ENCODE peak calls at places on chromosomes 6 and 20, in ten cellular contexts. V is stomach, Z is adrenal gland, E is keratinocyte, B is psoas muscle, Q is upper lobe of left lung, F is tibial nerve, J is testis, K is pancreas, P is right atrium auricular region. S is an unnamed sample. For H3K9me3, the result is how much of the 10 kb centered on the place peaks cover.

GRCh38 chr6:145963216-145964068 is 716 bp downstream of the SHPRH start:
- DNase-seq in V (peak), E (no peak), B (peak), J (peak), Q (peak), P (peak), Z (peak), K (peak), F (peak), S (peak)

GRCh38 chr20:20367681-20368413 is at the start of gene INSM1:
- DNase-seq in J (peak), V (no peak), P (no peak), K (no peak), B (no peak), Z (no peak), E (no peak), Q (no peak), F (no peak), S (no peak)

GRCh38 chr6:37705239-37706051 is 7.8 kb upstream of the MDGA1 start:
- DNase-seq in E (no peak), K (peak), P (peak), B (peak), Z (peak), J (peak), V (peak), Q (peak), F (peak), S (peak)

GRCh38 chr20:9626357-9626756 is 112.0 kb downstream of the LAMP5 start:
- DNase-seq in F (no peak), P (no peak), Q (no peak), B (no peak), E (no peak), K (no peak), Z (no peak), V (no peak), J (no peak), S (no peak)

GRCh38 chr6:99613398-99613704 is 6.7 kb downstream of the PRDM13 start:
- DNase-seq in E (no peak), P (no peak), V (no peak), K (no peak), Q (no peak), Z (no peak), F (no peak), J (peak), B (peak), S (no peak)

GRCh38 chr6:127367023-127367375 is 23.6 kb upstream of the ECHDC1 start:
- DNase-seq in Z (no peak), B (no peak), V (no peak), F (no peak), J (no peak), K (no peak), P (no peak), Q (no peak), E (no peak), S (no peak)

GRCh38 chr6:165098165-165098564 is 211.2 kb downstream of the C6orf118 start:
- DNase-seq in J (no peak), Q (no peak), Z (no peak), F (no peak), E (no peak), P (no peak), B (no peak), K (no peak), V (no peak), S (no peak)

GRCh38 chr6:170226647-170227046 is 64.2 kb downstream of the DLL1 start:
- DNase-seq in F (no peak), E (no peak), B (no peak), V (no peak), P (no peak), K (no peak), Q (no peak), Z (no peak), J (no peak), S (no peak)

GRCh38 chr20:34516874-34517542 is 786 bp downstream of the DYNLRB1 start:
- DNase-seq in B (no peak), F (no peak), P (no peak), Z (peak), V (no peak), Q (peak), K (no peak), J (peak), E (no peak), S (no peak)

GRCh38 chr6:112802154-112802553 is 455.0 kb downstream of the RFPL4B start:
- DNase-seq in Q (no peak), J (no peak), E (no peak), K (no peak), V (no peak), B (no peak), P (no peak), Z (no peak), F (no peak), S (no peak)

GRCh38 chr20:56957737-56958553 is 308.5 kb downstream of the BMP7 start:
- DNase-seq in B (no peak), F (no peak), K (no peak), Q (no peak), Z (no peak), E (no peak), P (no peak), V (no peak), J (no peak), S (no peak)

GRCh38 chr6:43911625-43912577 is 141.9 kb downstream of the VEGFA start:
- DNase-seq in V (peak), B (peak), P (no peak), F (no peak), K (no peak), Q (no peak), J (no peak), Z (no peak), E (no peak), S (no peak)

GRCh38 chr6:10479939-10480700 is 41.0 kb upstream of the GCNT2 start:
- DNase-seq in Z (no peak), E (no peak), Q (no peak), J (no peak), P (no peak), V (no peak), K (no peak), F (no peak), B (no peak), S (no peak)

GRCh38 chr6:155126727-155127439 is 131.8 kb downstream of the TIAM2 start:
- DNase-seq in V (no peak), E (no peak), F (peak), J (no peak), K (no peak), Z (peak), B (no peak), P (no peak), Q (no peak), S (peak)

GRCh38 chr6:93972791-93973190 is 553.4 kb upstream of the EPHA7 start:
- DNase-seq in J (no peak), Q (no peak), Z (no peak), P (no peak), B (no peak), F (no peak), V (no peak), E (no peak), K (no peak), S (no peak)

GRCh38 chr6:9463311-9463710 is 951.6 kb downstream of the TFAP2A start:
- DNase-seq in Z (no peak), J (no peak), K (no peak), F (no peak), P (no peak), E (no peak), B (no peak), Q (no peak), V (no peak), S (no peak)

GRCh38 chr6:151148111-151148510 is 91.7 kb upstream of the AKAP12 start:
- DNase-seq in Z (no peak), B (no peak), K (no peak), Q (no peak), P (no peak), V (no peak), J (peak), F (no peak), E (no peak), S (no peak)

GRCh38 chr6:31918069-31918725 is 9.3 kb upstream of the C2 start:
- DNase-seq in P (no peak), J (no peak), F (no peak), Q (no peak), Z (no peak), E (no peak), K (no peak), V (no peak), B (no peak), S (no peak)

DNA sequence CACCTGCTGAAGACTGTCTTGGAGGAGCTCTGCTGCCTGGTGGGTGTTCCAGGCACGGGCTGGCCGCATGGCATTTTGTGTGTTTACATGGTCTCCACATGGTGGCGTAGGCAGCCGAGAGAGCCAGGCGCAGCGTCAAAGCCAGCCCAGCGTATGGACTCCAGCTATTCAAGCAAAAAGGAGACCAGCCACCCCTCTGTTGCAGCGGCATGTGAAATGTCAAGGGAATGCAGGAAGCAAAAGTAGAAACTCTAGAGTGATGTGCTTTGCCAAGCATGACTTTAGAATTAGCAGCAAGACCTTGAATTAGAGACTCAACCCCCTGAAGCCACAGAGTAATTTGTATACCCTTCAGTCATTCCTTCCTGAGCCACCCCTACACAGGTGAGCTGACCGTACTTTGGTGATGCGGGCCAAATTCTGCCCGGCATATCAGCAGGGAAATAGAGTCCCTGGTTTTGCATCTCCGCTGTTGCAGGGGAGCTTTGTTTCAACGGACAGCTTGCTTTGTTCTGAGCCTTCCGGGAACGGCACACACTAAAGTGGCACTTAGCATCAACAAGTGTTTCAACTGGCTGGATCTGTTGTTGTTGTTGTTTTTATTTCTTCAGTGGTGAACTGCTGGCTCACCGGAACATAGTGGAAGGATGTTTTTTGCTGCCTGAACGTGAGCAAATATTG is 48.5 kb downstream of the FNDC1 start:
- DNase-seq in Q (peak), E (no peak), B (no peak), J (peak), V (peak), K (peak), Z (peak), P (no peak), F (no peak), S (no peak)
- H3K27ac ChIP-seq in Q (no peak), E (no peak), B (no peak), J (no peak), V (no peak), K (no peak), Z (no peak), P (no peak), F (no peak), S (no peak)

DNA sequence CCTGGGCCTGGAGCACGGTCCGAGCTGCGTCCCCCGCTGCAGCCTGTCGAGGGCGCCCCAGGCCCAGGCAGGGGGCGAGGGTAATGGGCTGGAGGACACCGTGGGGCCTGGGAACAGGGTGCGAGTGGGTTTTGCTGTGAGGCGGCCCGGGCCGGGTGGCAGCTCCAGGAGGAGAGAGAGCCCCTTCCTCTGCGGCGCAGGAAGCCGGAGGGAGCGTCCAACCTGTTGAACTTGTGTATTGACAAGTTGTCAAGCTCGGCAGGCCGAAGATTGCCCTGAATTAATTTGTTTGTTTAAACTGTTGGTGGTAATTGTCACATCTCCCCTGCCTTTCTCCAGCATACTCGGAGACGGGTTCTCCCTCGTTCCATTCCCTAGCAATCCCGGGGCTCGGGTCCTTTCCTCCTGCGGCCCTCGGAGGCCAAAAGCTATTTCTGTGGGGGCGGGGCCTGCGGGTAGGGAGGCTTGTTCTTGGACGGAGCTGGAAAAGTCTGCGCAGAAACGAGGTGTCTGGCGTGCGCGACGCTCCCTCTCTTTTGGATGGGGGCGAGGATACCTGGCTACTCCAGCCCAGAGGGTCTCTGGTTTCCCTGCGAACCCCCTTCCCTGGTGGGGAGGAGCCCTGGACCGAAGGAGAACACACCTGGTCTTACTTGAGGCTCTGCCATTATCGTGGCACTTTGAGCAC is 9.9 kb downstream of the NR2E1 start:
- DNase-seq in Q (peak), P (no peak), K (peak), Z (peak), J (no peak), V (no peak), B (no peak), F (no peak), E (no peak), S (peak)
- TF ChIP-seq CTCF in Q (peak), P (no peak), K (peak), Z (peak), J (peak), V (no peak), B (peak), F (no peak), E (peak), S (no peak)

DNA sequence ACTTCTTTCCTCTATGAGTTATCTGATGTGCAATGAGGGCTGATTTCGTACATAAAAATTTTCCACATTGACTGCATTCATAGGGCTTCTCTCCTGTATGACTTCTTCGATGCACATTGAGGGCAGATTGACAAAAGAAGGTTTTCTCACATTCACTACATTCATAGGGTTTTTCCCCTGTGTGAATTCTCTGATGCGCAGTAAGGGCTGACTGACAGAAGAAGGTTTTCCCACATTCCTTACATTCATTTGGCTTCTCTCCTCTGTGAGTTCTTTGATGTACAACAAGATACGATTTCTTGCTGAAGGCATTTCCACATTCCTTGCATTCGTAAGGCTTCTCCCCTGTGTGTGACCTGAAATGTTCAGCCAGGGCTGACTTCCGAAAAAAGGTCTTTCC is 11.4 kb downstream of the ZNF334 start:
- DNase-seq in K (no peak), V (no peak), P (no peak), Z (no peak), B (no peak), E (no peak), F (no peak), Q (no peak), J (no peak), S (no peak)
- H3K9me3 ChIP-seq in K (under half), V (under half), P (under half), Z (under half), B (under half), E (under half), F (under half), Q (under half), J (under half), S (under half)

DNA sequence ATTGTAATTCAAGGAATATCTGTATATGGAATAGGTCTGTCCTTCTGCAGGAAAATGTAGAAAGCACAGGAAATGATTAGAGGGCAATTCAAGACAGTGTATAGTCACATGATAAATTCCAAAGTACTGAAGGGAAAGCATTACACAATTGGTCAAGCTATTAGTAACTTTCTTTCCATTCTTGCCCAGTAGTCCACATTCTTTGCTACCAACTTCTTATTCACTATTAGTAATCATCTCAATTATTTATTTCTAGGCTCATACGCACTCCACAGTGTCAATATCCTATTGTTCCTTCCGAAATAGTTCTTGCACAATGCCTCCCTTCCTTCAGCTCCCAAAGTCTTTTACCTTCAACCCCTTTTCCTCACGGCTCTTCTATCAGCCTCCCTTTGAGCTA is 158.2 kb downstream of the KIF16B start:
- DNase-seq in Z (no peak), P (no peak), B (no peak), K (no peak), V (no peak), E (no peak), J (no peak), F (no peak), Q (no peak), S (no peak)
- H3K27ac ChIP-seq in Z (no peak), P (no peak), B (no peak), K (no peak), V (no peak), E (no peak), J (no peak), F (no peak), Q (no peak), S (no peak)

GRCh38 chr20:25195014-25195961 is at the start of gene ENTPD6:
- DNase-seq in P (peak), E (peak), J (peak), V (peak), B (peak), F (peak), K (peak), Q (peak), Z (peak), S (peak)
- TF ChIP-seq CTCF in P (no peak), E (no peak), J (no peak), V (no peak), B (no peak), F (no peak), K (no peak), Q (no peak), Z (no peak), S (peak)

DNA sequence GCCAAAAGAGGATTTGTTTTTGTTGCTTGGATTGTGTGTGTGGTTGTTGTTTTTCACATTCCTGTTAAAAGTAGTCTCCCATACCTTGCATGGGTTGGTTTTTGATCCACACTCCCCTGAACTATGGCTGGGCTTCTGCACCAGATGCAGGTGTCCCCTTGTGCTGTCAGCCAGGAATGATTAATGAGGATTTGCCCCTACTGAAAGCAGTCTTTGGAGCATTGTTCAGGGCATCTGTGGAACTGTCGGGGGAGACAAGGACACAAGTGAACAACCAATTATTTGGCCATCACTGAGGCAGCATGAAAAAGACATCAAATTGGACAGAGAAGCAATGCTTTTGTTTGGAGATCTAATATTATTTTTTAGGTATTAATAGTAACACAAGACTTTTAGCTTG is 373.2 kb upstream of the MMS22L start:
- DNase-seq in Q (no peak), B (no peak), Z (no peak), E (no peak), P (no peak), V (no peak), F (no peak), J (no peak), K (no peak), S (no peak)
- H3K9me3 ChIP-seq in Q (under half), B (under half), Z (under half), E (under half), P (under half), V (under half), F (under half), J (under half), K (under half), S (under half)

DNA sequence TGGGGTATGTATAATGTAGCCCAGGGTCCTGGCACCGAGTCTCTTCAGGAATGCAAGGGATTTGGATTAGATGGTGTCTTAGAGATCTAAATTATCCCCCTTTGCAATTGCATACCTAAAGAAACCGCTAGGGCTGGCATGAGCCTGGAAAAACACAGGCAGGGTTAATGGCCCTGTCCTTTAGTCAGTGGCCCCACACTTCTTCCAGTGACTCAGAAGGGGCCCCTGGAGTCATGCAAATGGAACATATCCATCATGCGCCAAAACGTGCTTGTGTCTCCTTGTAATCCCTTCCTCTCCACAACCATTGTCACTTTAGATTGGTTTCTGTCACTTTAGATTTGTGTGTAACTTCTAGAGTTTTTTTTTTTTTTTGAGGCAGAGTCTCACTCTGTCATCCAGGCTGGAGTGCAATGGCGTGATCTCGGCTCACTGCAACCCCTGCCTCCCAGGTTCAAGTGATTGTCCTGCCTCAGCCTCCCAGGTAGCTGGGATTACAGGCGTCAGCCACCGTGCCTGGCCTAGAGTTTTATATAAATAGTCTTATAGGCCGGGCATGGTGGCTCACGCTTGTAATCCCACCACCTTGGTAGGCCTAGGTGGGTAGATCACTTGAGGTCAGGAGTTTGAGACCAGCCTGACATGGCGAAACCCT is 8.7 kb upstream of the MYBL2 start:
- DNase-seq in Z (no peak), K (no peak), J (no peak), Q (no peak), E (no peak), B (no peak), V (no peak), P (no peak), F (no peak), S (no peak)
- H3K27ac ChIP-seq in Z (peak), K (peak), J (peak), Q (no peak), E (peak), B (no peak), V (peak), P (no peak), F (peak), S (no peak)